ENCODE peak calls at places on chromosome X, in seven cellular contexts. A, I, F, N, U, O and E are unnamed samples.

GRCh38 chrX:150848914-150849365 is 49.5 kb downstream of the CD99L2 start:
- DNase-seq in A (peak; percentile 93), I (peak; percentile 1), F (no peak), N (no peak), U (no peak), O (no peak), E (peak; percentile 89)

GRCh38 chrX:46953597-46953996 is 41.4 kb downstream of the JADE3 start:
- DNase-seq in A (no peak), I (no peak), F (no peak), N (no peak), U (peak; percentile 34), O (no peak), E (no peak)

GRCh38 chrX:143571521-143571920 is 54.2 kb upstream of the SPANXN3 start:
- DNase-seq in A (no peak), I (no peak), F (no peak), N (no peak), U (no peak), O (no peak), E (peak; percentile 80)

GRCh38 chrX:71542825-71543224 is 9.9 kb downstream of the OGT start:
- DNase-seq in A (no peak), I (no peak), F (no peak), N (no peak), U (no peak), O (no peak), E (no peak)

GRCh38 chrX:44072631-44073030 is 99.4 kb upstream of the NDP start:
- DNase-seq in A (no peak), I (no peak), F (no peak), N (no peak), U (no peak), O (peak; percentile 11), E (no peak)

GRCh38 chrX:9302400-9302799 is 162.5 kb upstream of the TBL1X start:
- DNase-seq in A (no peak), I (no peak), F (no peak), N (no peak), U (no peak), O (no peak), E (no peak)

GRCh38 chrX:17285983-17286382 is 89.0 kb upstream of the NHS start:
- DNase-seq in A (no peak), I (no peak), F (no peak), N (no peak), U (no peak), O (no peak), E (no peak)

GRCh38 chrX:17788439-17788838 is 51.1 kb downstream of the SCML1 start:
- DNase-seq in A (peak; percentile 25), I (no peak), F (no peak), N (no peak), U (peak; percentile 47), O (peak; percentile 24), E (peak; percentile 8)

GRCh38 chrX:42276982-42277690 is 353.8 kb upstream of the CASK start:
- DNase-seq in A (no peak), I (no peak), F (no peak), N (no peak), U (no peak), O (no peak), E (no peak)

GRCh38 chrX:53682885-53683555 is 3.5 kb downstream of the HUWE1 start:
- DNase-seq in A (peak; percentile 49), I (peak; percentile 6), F (peak; percentile 13), N (peak; percentile 25), U (peak; percentile 66), O (peak; percentile 71), E (peak; percentile 51)

GRCh38 chrX:126655061-126655460 is 102.4 kb upstream of the DCAF12L1 start:
- DNase-seq in A (peak; percentile 2), I (no peak), F (no peak), N (no peak), U (no peak), O (no peak), E (peak; percentile 60)

GRCh38 chrX:112058255-112058654 is 24.3 kb downstream of the TRPC5 start:
- DNase-seq in A (no peak), I (no peak), F (no peak), N (no peak), U (no peak), O (no peak), E (no peak)

GRCh38 chrX:32582729-32583128 is 628.6 kb downstream of the DMD start:
- DNase-seq in A (no peak), I (no peak), F (no peak), N (no peak), U (no peak), O (no peak), E (no peak)

GRCh38 chrX:49661881-49662280 is 33.9 kb downstream of the PAGE1 start:
- DNase-seq in A (no peak), I (no peak), F (no peak), N (no peak), U (no peak), O (no peak), E (no peak)

GRCh38 chrX:156000361-156000926 is 2.9 kb downstream of the IL9R start:
- DNase-seq in A (no peak), I (no peak), F (no peak), N (no peak), U (no peak), O (no peak), E (no peak)